ENCODE peak calls at places on chromosomes 5 and 9, in seven cellular contexts. E is NB4; A is A673; V is activated T-cell treated with anti-CD3 and anti-CD28 coated beads, Interleukin-2, amount 50 U/mL, for 72 hours; C is T-cell; N is stimulated activated CD4-positive, alpha-beta T cell treated with anti-CD3 and anti-CD28 coated beads, Interleukin-15, amount 100 ng/mL, for 24 hours; R is PC-3. X is an unnamed sample.

GRCh38 chr9:133768859-133769510 is 30.8 kb upstream of the SARDH start:
- DNase-seq in E (peak; percentile 57), A (no peak), V (no peak), C (no peak), N (no peak), R (no peak), X (no peak)

GRCh38 chr5:147391781-147392180 is 118.1 kb downstream of the DPYSL3 start:
- DNase-seq in E (peak; percentile 57), A (peak; percentile 50), V (no peak), C (no peak), N (no peak), R (peak; percentile 77), X (no peak)

GRCh38 chr9:15157371-15157770 is 149.6 kb downstream of the TTC39B start:
- DNase-seq in E (no peak), A (no peak), V (no peak), C (no peak), N (no peak), R (peak; percentile 32), X (no peak)

GRCh38 chr5:15003511-15003920 is 131.9 kb upstream of the ANKH start:
- DNase-seq in E (peak; percentile 81), A (peak; percentile 79), V (peak; percentile 45), C (peak; percentile 38), N (peak; percentile 57), R (peak; percentile 83), X (peak; percentile 58)

GRCh38 chr9:112884721-112885120 is 6.0 kb downstream of the SLC46A2 start:
- DNase-seq in E (no peak), A (no peak), V (no peak), C (no peak), N (no peak), R (peak; percentile 88), X (no peak)

GRCh38 chr9:69672828-69673640 is 863 bp upstream of the APBA1 start:
- DNase-seq in E (peak; percentile 61), A (peak; percentile 95), V (peak; percentile 84), C (peak; percentile 52), N (peak; percentile 85), R (peak; percentile 80), X (peak; percentile 70)

GRCh38 chr5:83513491-83513890 is 41.9 kb downstream of the VCAN start:
- DNase-seq in E (no peak), A (no peak), V (no peak), C (no peak), N (no peak), R (no peak), X (no peak)

GRCh38 chr9:37430841-37431597 is 8.5 kb downstream of the GRHPR start:
- DNase-seq in E (peak; percentile 40), A (no peak), V (no peak), C (no peak), N (no peak), R (no peak), X (no peak)

GRCh38 chr5:32071351-32071944 is 102.7 kb downstream of the GOLPH3 start:
- DNase-seq in E (no peak), A (no peak), V (no peak), C (no peak), N (no peak), R (peak; percentile 82), X (no peak)

GRCh38 chr5:74199436-74200210 is 440.9 kb downstream of the ENC1 start:
- DNase-seq in E (no peak), A (no peak), V (no peak), C (no peak), N (no peak), R (peak; percentile 46), X (no peak)

GRCh38 chr5:38680094-38680765 is 123.8 kb upstream of the LIFR start:
- DNase-seq in E (no peak), A (no peak), V (no peak), C (no peak), N (no peak), R (no peak), X (no peak)

GRCh38 chr9:94904806-94905205 is 178.3 kb downstream of the AOPEP start:
- DNase-seq in E (no peak), A (no peak), V (no peak), C (no peak), N (no peak), R (no peak), X (no peak)

GRCh38 chr9:68947015-68947414 is 66.9 kb downstream of the PRKACG start:
- DNase-seq in E (no peak), A (no peak), V (no peak), C (no peak), N (no peak), R (no peak), X (no peak)

GRCh38 chr5:92927291-92927778 is 653.7 kb downstream of the NR2F1-AS1 start:
- DNase-seq in E (no peak), A (no peak), V (no peak), C (no peak), N (no peak), R (peak; percentile 53), X (no peak)

GRCh38 chr5:9733456-9733855 is 103.3 kb upstream of the TAS2R1 start:
- DNase-seq in E (no peak), A (no peak), V (no peak), C (no peak), N (no peak), R (no peak), X (no peak)

GRCh38 chr5:65194871-65195270 is 286.8 kb downstream of the ADAMTS6 start:
- DNase-seq in E (no peak), A (no peak), V (no peak), C (no peak), N (no peak), R (no peak), X (no peak)

X was measured in naive thymus-derived CD4-positive, alpha-beta T cell.